ENCODE peak calls at places on chromosomes 16 and 17, in nine cellular contexts. One of them, this sample, is unnamed.

GRCh38 chr16:85246473-85246872 is 134.2 kb upstream of the CIBAR2 start:
- DNase-seq in lung: no peak
- DNase-seq in A549: no peak
- DNase-seq in tibial artery: no peak
- DNase-seq in testis: no peak
- DNase-seq in heart left ventricle: no peak
- DNase-seq in neural progenitor cell: no peak
- DNase-seq in prostate gland: no peak
- DNase-seq in ovary: no peak
- DNase-seq in this sample: peak; percentile 71

GRCh38 chr17:13725286-13725990 is 123.7 kb upstream of the HS3ST3A1 start:
- DNase-seq in lung: no peak
- DNase-seq in A549: no peak
- DNase-seq in tibial artery: no peak
- DNase-seq in testis: no peak
- DNase-seq in heart left ventricle: no peak
- DNase-seq in neural progenitor cell: no peak
- DNase-seq in prostate gland: no peak
- DNase-seq in ovary: no peak
- DNase-seq in this sample: no peak

GRCh38 chr16:87824016-87824990 is 45.0 kb downstream of the SLC7A5 start:
- DNase-seq in lung: no peak
- DNase-seq in A549: no peak
- DNase-seq in tibial artery: no peak
- DNase-seq in testis: no peak
- DNase-seq in heart left ventricle: no peak
- DNase-seq in neural progenitor cell: no peak
- DNase-seq in prostate gland: no peak
- DNase-seq in ovary: no peak
- DNase-seq in this sample: peak; percentile 28

GRCh38 chr16:79434771-79435170 is 165.8 kb downstream of the MAF start:
- DNase-seq in lung: no peak
- DNase-seq in A549: no peak
- DNase-seq in tibial artery: no peak
- DNase-seq in testis: no peak
- DNase-seq in heart left ventricle: no peak
- DNase-seq in neural progenitor cell: no peak
- DNase-seq in prostate gland: no peak
- DNase-seq in ovary: no peak
- DNase-seq in this sample: no peak

GRCh38 chr17:73231841-73232586 is 29.7 kb downstream of the CPSF4L start:
- DNase-seq in lung: peak; percentile 96
- DNase-seq in A549: peak; percentile 94
- DNase-seq in tibial artery: peak; percentile 95
- DNase-seq in testis: peak; percentile 97
- DNase-seq in heart left ventricle: peak; percentile 97
- DNase-seq in neural progenitor cell: peak; percentile 97
- DNase-seq in prostate gland: peak; percentile 94
- DNase-seq in ovary: peak; percentile 95
- DNase-seq in this sample: peak; percentile 99

GRCh38 chr16:86929149-86929871 is 351.0 kb downstream of the FOXL1 start:
- DNase-seq in lung: no peak
- DNase-seq in A549: no peak
- DNase-seq in tibial artery: peak; percentile 30
- DNase-seq in testis: no peak
- DNase-seq in heart left ventricle: peak; percentile 57
- DNase-seq in neural progenitor cell: no peak
- DNase-seq in prostate gland: no peak
- DNase-seq in ovary: no peak
- DNase-seq in this sample: peak; percentile 34

GRCh38 chr16:82094942-82095540 is 60.0 kb downstream of the HSD17B2 start:
- DNase-seq in lung: no peak
- DNase-seq in A549: no peak
- DNase-seq in tibial artery: no peak
- DNase-seq in testis: no peak
- DNase-seq in heart left ventricle: no peak
- DNase-seq in neural progenitor cell: no peak
- DNase-seq in prostate gland: no peak
- DNase-seq in ovary: no peak
- DNase-seq in this sample: no peak

GRCh38 chr17:63447688-63448005 is 1.5 kb upstream of the CYB561 start:
- DNase-seq in lung: no peak
- DNase-seq in A549: no peak
- DNase-seq in tibial artery: no peak
- DNase-seq in testis: no peak
- DNase-seq in heart left ventricle: no peak
- DNase-seq in neural progenitor cell: no peak
- DNase-seq in prostate gland: no peak
- DNase-seq in ovary: no peak
- DNase-seq in this sample: no peak

GRCh38 chr17:69608808-69609494 is 194.5 kb downstream of the MAP2K6 start:
- DNase-seq in lung: no peak
- DNase-seq in A549: no peak
- DNase-seq in tibial artery: peak; percentile 21
- DNase-seq in testis: no peak
- DNase-seq in heart left ventricle: peak; percentile 30
- DNase-seq in neural progenitor cell: no peak
- DNase-seq in prostate gland: no peak
- DNase-seq in ovary: no peak
- DNase-seq in this sample: no peak

GRCh38 chr16:86663691-86664517 is 85.6 kb downstream of the FOXL1 start:
- DNase-seq in lung: no peak
- DNase-seq in A549: no peak
- DNase-seq in tibial artery: no peak
- DNase-seq in testis: no peak
- DNase-seq in heart left ventricle: no peak
- DNase-seq in neural progenitor cell: no peak
- DNase-seq in prostate gland: no peak
- DNase-seq in ovary: no peak
- DNase-seq in this sample: no peak

GRCh38 chr17:40312131-40312731 is 3.3 kb downstream of the RARA start:
- DNase-seq in lung: no peak
- DNase-seq in A549: no peak
- DNase-seq in tibial artery: peak; percentile 69
- DNase-seq in testis: no peak
- DNase-seq in heart left ventricle: peak; percentile 72
- DNase-seq in neural progenitor cell: no peak
- DNase-seq in prostate gland: no peak
- DNase-seq in ovary: peak; percentile 21
- DNase-seq in this sample: no peak

GRCh38 chr17:29857823-29858222 is 72.2 kb downstream of the SSH2 start:
- DNase-seq in lung: no peak
- DNase-seq in A549: no peak
- DNase-seq in tibial artery: no peak
- DNase-seq in testis: no peak
- DNase-seq in heart left ventricle: no peak
- DNase-seq in neural progenitor cell: no peak
- DNase-seq in prostate gland: no peak
- DNase-seq in ovary: no peak
- DNase-seq in this sample: no peak

GRCh38 chr17:5297245-5297644 is 15.2 kb downstream of the RABEP1 start:
- DNase-seq in lung: no peak
- DNase-seq in A549: no peak
- DNase-seq in tibial artery: no peak
- DNase-seq in testis: no peak
- DNase-seq in heart left ventricle: no peak
- DNase-seq in neural progenitor cell: no peak
- DNase-seq in prostate gland: no peak
- DNase-seq in ovary: no peak
- DNase-seq in this sample: no peak
- TF ChIP-seq CTCF in lung: no peak
- TF ChIP-seq CTCF in A549: no peak
- TF ChIP-seq CTCF in tibial artery: no peak
- TF ChIP-seq CTCF in testis: no peak
- TF ChIP-seq CTCF in heart left ventricle: no peak
- TF ChIP-seq CTCF in neural progenitor cell: no peak
- TF ChIP-seq CTCF in prostate gland: no peak
- TF ChIP-seq CTCF in ovary: no peak
- TF ChIP-seq CTCF in this sample: peak; percentile 29

DNA sequence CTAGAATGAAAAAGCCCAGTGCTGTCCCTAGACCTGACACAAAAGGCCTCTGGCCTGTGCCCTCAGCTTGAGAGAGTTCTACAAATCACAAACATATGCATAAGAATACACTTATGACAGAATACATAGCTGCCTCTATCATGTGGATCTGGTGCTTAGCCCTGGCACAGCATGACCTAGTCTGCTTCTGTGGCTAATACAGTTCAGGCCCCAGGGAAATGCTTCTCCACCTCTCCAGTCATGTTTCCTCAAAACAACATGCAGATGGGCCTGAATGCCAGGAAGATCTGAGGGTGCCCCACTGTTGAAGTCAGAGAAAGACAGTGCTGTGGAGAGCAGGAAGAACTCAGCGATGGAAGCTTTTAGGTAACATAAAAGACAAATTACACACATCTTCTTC is 231.9 kb upstream of the SALL1 start:
- DNase-seq in lung: no peak
- DNase-seq in A549: no peak
- DNase-seq in tibial artery: no peak
- DNase-seq in testis: no peak
- DNase-seq in heart left ventricle: no peak
- DNase-seq in neural progenitor cell: no peak
- DNase-seq in prostate gland: no peak
- DNase-seq in ovary: no peak
- DNase-seq in this sample: no peak
- H3K9me3 ChIP-seq in lung: no peaks in the 10 kb centered on the region
- H3K9me3 ChIP-seq in A549: no peaks in the 10 kb centered on the region
- H3K9me3 ChIP-seq in tibial artery: no peaks in the 10 kb centered on the region
- H3K9me3 ChIP-seq in testis: no peaks in the 10 kb centered on the region
- H3K9me3 ChIP-seq in heart left ventricle: no peaks in the 10 kb centered on the region
- H3K9me3 ChIP-seq in neural progenitor cell: no peaks in the 10 kb centered on the region
- H3K9me3 ChIP-seq in prostate gland: no peaks in the 10 kb centered on the region
- H3K9me3 ChIP-seq in ovary: no peaks in the 10 kb centered on the region
- H3K9me3 ChIP-seq in this sample: peaks cover 2% of the 10 kb centered on the region

GRCh38 chr17:78935419-78936323 is 10.5 kb upstream of the TIMP2 start:
- DNase-seq in lung: peak; percentile 39
- DNase-seq in A549: peak; percentile 84
- DNase-seq in tibial artery: peak; percentile 88
- DNase-seq in testis: peak; percentile 73
- DNase-seq in heart left ventricle: peak; percentile 56
- DNase-seq in neural progenitor cell: no peak
- DNase-seq in prostate gland: no peak
- DNase-seq in ovary: peak; percentile 94
- DNase-seq in this sample: no peak
- H3K27ac ChIP-seq in lung: peak overlapping the region; percentile 78
- H3K27ac ChIP-seq in A549: peak overlapping the region; percentile 97
- H3K27ac ChIP-seq in tibial artery: peak overlapping the region; percentile 87
- H3K27ac ChIP-seq in testis: no peak overlapping the region
- H3K27ac ChIP-seq in heart left ventricle: no peak overlapping the region
- H3K27ac ChIP-seq in neural progenitor cell: no peak overlapping the region
- H3K27ac ChIP-seq in prostate gland: peak overlapping the region; percentile 92
- H3K27ac ChIP-seq in ovary: peak overlapping the region; percentile 79
- H3K27ac ChIP-seq in this sample: no peak overlapping the region

GRCh38 chr16:51474414-51475091 is 323.5 kb upstream of the SALL1 start:
- DNase-seq in lung: no peak
- DNase-seq in A549: no peak
- DNase-seq in tibial artery: no peak
- DNase-seq in testis: no peak
- DNase-seq in heart left ventricle: no peak
- DNase-seq in neural progenitor cell: no peak
- DNase-seq in prostate gland: no peak
- DNase-seq in ovary: no peak
- DNase-seq in this sample: no peak
- TF ChIP-seq CTCF in lung: no peak
- TF ChIP-seq CTCF in A549: no peak
- TF ChIP-seq CTCF in tibial artery: no peak
- TF ChIP-seq CTCF in testis: no peak
- TF ChIP-seq CTCF in heart left ventricle: no peak
- TF ChIP-seq CTCF in neural progenitor cell: no peak
- TF ChIP-seq CTCF in prostate gland: no peak
- TF ChIP-seq CTCF in ovary: no peak
- TF ChIP-seq CTCF in this sample: no peak

GRCh38 chr16:76228546-76229146 is 48.6 kb upstream of the CNTNAP4 start:
- DNase-seq in lung: no peak
- DNase-seq in A549: no peak
- DNase-seq in tibial artery: no peak
- DNase-seq in testis: no peak
- DNase-seq in heart left ventricle: no peak
- DNase-seq in neural progenitor cell: no peak
- DNase-seq in prostate gland: no peak
- DNase-seq in ovary: no peak
- DNase-seq in this sample: no peak
- H3K9me3 ChIP-seq in lung: no peaks in the 10 kb centered on the region
- H3K9me3 ChIP-seq in A549: no peaks in the 10 kb centered on the region
- H3K9me3 ChIP-seq in tibial artery: peaks cover 4% of the 10 kb centered on the region
- H3K9me3 ChIP-seq in testis: no peaks in the 10 kb centered on the region
- H3K9me3 ChIP-seq in heart left ventricle: no peaks in the 10 kb centered on the region
- H3K9me3 ChIP-seq in neural progenitor cell: no peaks in the 10 kb centered on the region
- H3K9me3 ChIP-seq in prostate gland: no peaks in the 10 kb centered on the region
- H3K9me3 ChIP-seq in ovary: no peaks in the 10 kb centered on the region
- H3K9me3 ChIP-seq in this sample: no peaks in the 10 kb centered on the region